ENCODE peak calls at places on chromosomes 1 and 21, in ten cellular contexts. Q, G, V, C, Y, M, X, P, O and D are unnamed samples.

GRCh38 chr1:15260418-15261154 is 13.6 kb downstream of the FHAD1 start:
- DNase-seq in Q (peak), G (no peak), V (peak), C (no peak), Y (no peak), M (no peak), X (peak), P (no peak), O (no peak), D (no peak)

GRCh38 chr21:44299458-44300261 is at the start of gene PFKL:
- DNase-seq in Q (peak), G (peak), V (peak), C (peak), Y (no peak), M (peak), X (peak), P (peak), O (peak), D (peak)

GRCh38 chr1:206507395-206508129 is at the start of gene RASSF5:
- DNase-seq in Q (peak), G (peak), V (peak), C (peak), Y (no peak), M (peak), X (peak), P (peak), O (peak), D (peak)

GRCh38 chr1:31860576-31860975 is 44.8 kb upstream of the SPOCD1 start:
- DNase-seq in Q (no peak), G (no peak), V (no peak), C (no peak), Y (no peak), M (no peak), X (no peak), P (no peak), O (no peak), D (no peak)

GRCh38 chr1:224245188-224245587 is 62.1 kb downstream of the DEGS1 start:
- DNase-seq in Q (peak), G (no peak), V (peak), C (no peak), Y (no peak), M (no peak), X (no peak), P (peak), O (no peak), D (peak)

GRCh38 chr1:171869097-171869496 is 27.8 kb downstream of the DNM3 start:
- DNase-seq in Q (no peak), G (no peak), V (peak), C (no peak), Y (peak), M (no peak), X (no peak), P (no peak), O (peak), D (no peak)

GRCh38 chr1:58064281-58064680 is 482.2 kb downstream of the OMA1 start:
- DNase-seq in Q (no peak), G (no peak), V (no peak), C (no peak), Y (no peak), M (peak), X (no peak), P (no peak), O (no peak), D (no peak)

GRCh38 chr1:229596961-229597699 is 28.8 kb downstream of the TAF5L start:
- DNase-seq in Q (peak), G (no peak), V (peak), C (no peak), Y (no peak), M (no peak), X (no peak), P (peak), O (no peak), D (no peak)

GRCh38 chr1:97160796-97161195 is 439.2 kb downstream of the PTBP2 start:
- DNase-seq in Q (peak), G (no peak), V (peak), C (no peak), Y (peak), M (no peak), X (no peak), P (no peak), O (peak), D (no peak)

GRCh38 chr1:226763741-226764264 is 24.7 kb upstream of the ITPKB start:
- DNase-seq in Q (peak), G (no peak), V (peak), C (no peak), Y (no peak), M (peak), X (no peak), P (no peak), O (peak), D (no peak)

DNA sequence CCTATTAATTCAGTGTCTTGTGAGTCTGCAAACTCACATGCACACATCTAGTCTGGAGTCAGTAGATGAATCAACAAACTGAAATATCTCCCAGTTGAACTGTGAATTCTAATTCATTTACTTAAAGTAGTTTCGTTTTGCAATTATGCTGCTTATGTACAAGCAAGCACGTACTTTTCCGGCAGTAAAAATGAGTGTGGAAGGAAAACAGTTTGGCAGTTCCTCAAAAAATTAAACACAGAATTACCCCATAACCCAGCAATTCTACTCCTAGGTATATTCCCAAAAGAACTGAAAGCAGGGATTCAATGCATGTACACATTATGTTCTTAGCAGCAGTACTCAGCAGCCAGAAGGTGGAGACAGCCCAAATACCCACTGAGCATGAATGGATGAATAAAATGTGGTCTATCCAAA is 49.3 kb downstream of the GNB1 start:
- DNase-seq in Q (peak), G (no peak), V (no peak), C (no peak), Y (no peak), M (no peak), X (no peak), P (no peak), O (no peak), D (no peak)
- TF ChIP-seq CTCF in Q (peak), G (no peak), V (no peak), C (no peak), Y (peak), M (no peak), X (no peak), P (no peak), O (peak), D (no peak)

GRCh38 chr1:7000720-7001119 is 215.5 kb downstream of the CAMTA1 start:
- DNase-seq in Q (no peak), G (no peak), V (no peak), C (no peak), Y (no peak), M (no peak), X (no peak), P (no peak), O (no peak), D (no peak)

GRCh38 chr1:6996371-6996770 is 211.1 kb downstream of the CAMTA1 start:
- DNase-seq in Q (no peak), G (no peak), V (no peak), C (no peak), Y (no peak), M (no peak), X (no peak), P (no peak), O (no peak), D (no peak)

GRCh38 chr1:6995789-6996188 is 210.5 kb downstream of the CAMTA1 start:
- DNase-seq in Q (no peak), G (no peak), V (no peak), C (no peak), Y (no peak), M (no peak), X (no peak), P (no peak), O (no peak), D (no peak)

GRCh38 chr1:6999826-7000225 is 214.6 kb downstream of the CAMTA1 start:
- DNase-seq in Q (no peak), G (no peak), V (no peak), C (no peak), Y (no peak), M (no peak), X (no peak), P (no peak), O (no peak), D (no peak)

GRCh38 chr1:6998267-6998666 is 213.0 kb downstream of the CAMTA1 start:
- DNase-seq in Q (no peak), G (no peak), V (no peak), C (no peak), Y (no peak), M (peak), X (no peak), P (no peak), O (no peak), D (no peak)
- TF ChIP-seq CTCF in Q (no peak), G (no peak), V (no peak), C (no peak), Y (no peak), M (peak), X (no peak), P (no peak), O (no peak), D (no peak)

DNA sequence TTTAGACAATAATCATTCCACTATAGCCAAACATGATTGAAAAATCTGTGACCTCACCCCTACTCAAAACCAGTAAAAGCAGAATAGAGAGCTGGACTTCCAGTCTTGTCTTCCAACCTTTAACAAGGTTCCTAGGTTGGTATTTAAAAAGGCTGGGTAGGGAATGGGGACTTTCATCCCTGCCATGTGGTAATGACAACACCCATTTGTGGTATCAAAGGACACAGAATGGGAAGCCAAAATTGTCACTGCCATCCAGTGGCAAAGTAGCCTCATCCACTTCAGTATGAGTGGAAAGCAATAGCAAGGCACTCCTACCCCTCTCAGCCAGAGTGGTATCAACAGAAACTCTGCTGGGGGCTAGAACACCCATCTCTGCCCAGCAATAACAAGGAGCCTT is 33.9 kb downstream of the UCHL5 start:
- DNase-seq in Q (no peak), G (no peak), V (no peak), C (no peak), Y (no peak), M (no peak), X (no peak), P (no peak), O (no peak), D (no peak)
- TF ChIP-seq CTCF in Q (no peak), G (no peak), V (no peak), C (no peak), Y (no peak), M (no peak), X (no peak), P (no peak), O (no peak), D (no peak)

GRCh38 chr1:182672487-182672836 is 11.9 kb downstream of the RGS8 start:
- DNase-seq in Q (no peak), G (no peak), V (no peak), C (no peak), Y (no peak), M (no peak), X (no peak), P (no peak), O (no peak), D (no peak)
- TF ChIP-seq CTCF in Q (no peak), G (no peak), V (no peak), C (no peak), Y (no peak), M (no peak), X (no peak), P (no peak), O (no peak), D (no peak)

DNA sequence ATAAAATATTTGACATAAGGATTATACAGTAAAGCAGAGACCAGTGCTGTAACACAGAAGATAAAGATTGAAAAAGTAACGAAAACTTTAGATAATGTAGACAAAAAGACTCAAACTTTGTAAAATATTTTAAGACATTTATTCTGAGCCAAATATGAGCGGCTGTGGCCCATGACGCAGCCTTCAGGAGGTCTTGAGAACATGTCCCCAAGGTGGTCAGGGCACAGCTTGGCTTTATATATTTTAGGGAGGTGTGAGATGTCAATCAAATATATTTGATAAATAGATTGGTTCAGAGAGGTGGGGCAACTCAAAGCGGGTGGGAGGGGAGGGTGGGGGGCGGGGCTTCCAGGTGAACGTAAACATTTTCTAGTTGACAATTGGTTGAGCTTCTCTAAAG is 81.2 kb downstream of the WDR4 start:
- DNase-seq in Q (no peak), G (no peak), V (no peak), C (no peak), Y (no peak), M (no peak), X (no peak), P (no peak), O (no peak), D (no peak)
- TF ChIP-seq CTCF in Q (no peak), G (no peak), V (no peak), C (no peak), Y (no peak), M (no peak), X (no peak), P (no peak), O (no peak), D (no peak)

DNA sequence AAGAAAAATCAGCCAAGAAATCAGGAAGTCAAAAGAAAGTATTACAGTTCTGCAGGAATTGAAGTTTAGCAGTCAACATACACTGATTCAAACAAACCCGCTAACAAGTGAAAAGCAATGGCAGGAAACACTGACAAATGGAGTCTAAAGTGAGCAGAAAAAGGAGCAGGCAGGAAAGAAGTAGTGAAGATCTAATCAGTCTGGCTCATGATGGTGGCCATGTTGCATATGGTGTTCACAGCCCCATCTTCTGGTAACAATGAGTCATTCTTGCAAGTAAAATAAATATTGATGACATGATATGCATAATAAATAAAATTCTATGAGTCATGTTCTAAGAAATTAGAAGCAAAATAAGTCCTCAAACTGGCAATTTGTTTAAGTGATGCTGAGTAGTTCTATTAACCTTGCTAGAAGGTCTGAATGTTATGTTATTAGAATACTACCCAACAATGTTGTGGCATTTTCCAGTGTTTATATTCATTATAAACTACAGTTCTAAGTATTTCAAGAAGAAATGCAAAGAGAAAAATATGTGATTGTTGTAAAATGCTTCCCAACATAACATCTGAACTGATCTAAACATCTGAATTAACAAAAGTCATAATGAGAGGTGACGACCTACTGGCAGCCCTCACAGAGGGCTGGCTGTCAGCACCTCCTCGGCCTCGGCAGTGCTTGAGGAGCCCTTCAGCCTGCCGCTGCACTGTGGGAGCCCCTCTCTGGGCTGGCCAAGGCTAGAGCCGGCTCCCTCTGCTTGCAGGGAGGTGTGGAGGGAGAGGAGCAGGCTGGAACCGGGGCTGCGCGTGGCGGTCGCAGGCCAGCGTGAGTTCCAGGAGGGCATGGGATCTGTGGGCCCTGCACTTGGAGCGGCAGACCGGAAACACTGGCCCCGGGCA is 5.7 kb upstream of the ACBD6 start:
- DNase-seq in Q (peak), G (no peak), V (peak), C (no peak), Y (no peak), M (no peak), X (no peak), P (no peak), O (peak), D (no peak)
- TF ChIP-seq CTCF in Q (no peak), G (no peak), V (no peak), C (no peak), Y (no peak), M (no peak), X (no peak), P (no peak), O (no peak), D (no peak)

GRCh38 chr1:208167229-208167869 is 76.8 kb downstream of the PLXNA2 start:
- DNase-seq in Q (no peak), G (no peak), V (no peak), C (no peak), Y (no peak), M (no peak), X (no peak), P (no peak), O (no peak), D (no peak)
- TF ChIP-seq CTCF in Q (no peak), G (no peak), V (no peak), C (no peak), Y (no peak), M (peak), X (no peak), P (no peak), O (no peak), D (no peak)

GRCh38 chr1:4178501-4178900 is 278.4 kb upstream of the C1orf174 start:
- DNase-seq in Q (no peak), G (no peak), V (no peak), C (no peak), Y (no peak), M (no peak), X (no peak), P (no peak), O (no peak), D (no peak)
- TF ChIP-seq CTCF in Q (no peak), G (no peak), V (no peak), C (no peak), Y (no peak), M (peak), X (no peak), P (no peak), O (no peak), D (no peak)

GRCh38 chr21:34947122-34947534 is 102.0 kb downstream of the RUNX1 start:
- DNase-seq in Q (no peak), G (no peak), V (no peak), C (no peak), Y (no peak), M (no peak), X (no peak), P (no peak), O (no peak), D (no peak)

GRCh38 chr21:34942911-34943310 is 106.2 kb downstream of the RUNX1 start:
- DNase-seq in Q (no peak), G (no peak), V (no peak), C (no peak), Y (no peak), M (no peak), X (no peak), P (no peak), O (no peak), D (no peak)

GRCh38 chr21:34946385-34947121 is 102.5 kb downstream of the RUNX1 start:
- DNase-seq in Q (no peak), G (no peak), V (no peak), C (no peak), Y (no peak), M (no peak), X (no peak), P (no peak), O (no peak), D (no peak)

GRCh38 chr21:34945288-34945687 is 103.8 kb downstream of the RUNX1 start:
- DNase-seq in Q (no peak), G (no peak), V (no peak), C (no peak), Y (no peak), M (no peak), X (no peak), P (no peak), O (no peak), D (no peak)

DNA sequence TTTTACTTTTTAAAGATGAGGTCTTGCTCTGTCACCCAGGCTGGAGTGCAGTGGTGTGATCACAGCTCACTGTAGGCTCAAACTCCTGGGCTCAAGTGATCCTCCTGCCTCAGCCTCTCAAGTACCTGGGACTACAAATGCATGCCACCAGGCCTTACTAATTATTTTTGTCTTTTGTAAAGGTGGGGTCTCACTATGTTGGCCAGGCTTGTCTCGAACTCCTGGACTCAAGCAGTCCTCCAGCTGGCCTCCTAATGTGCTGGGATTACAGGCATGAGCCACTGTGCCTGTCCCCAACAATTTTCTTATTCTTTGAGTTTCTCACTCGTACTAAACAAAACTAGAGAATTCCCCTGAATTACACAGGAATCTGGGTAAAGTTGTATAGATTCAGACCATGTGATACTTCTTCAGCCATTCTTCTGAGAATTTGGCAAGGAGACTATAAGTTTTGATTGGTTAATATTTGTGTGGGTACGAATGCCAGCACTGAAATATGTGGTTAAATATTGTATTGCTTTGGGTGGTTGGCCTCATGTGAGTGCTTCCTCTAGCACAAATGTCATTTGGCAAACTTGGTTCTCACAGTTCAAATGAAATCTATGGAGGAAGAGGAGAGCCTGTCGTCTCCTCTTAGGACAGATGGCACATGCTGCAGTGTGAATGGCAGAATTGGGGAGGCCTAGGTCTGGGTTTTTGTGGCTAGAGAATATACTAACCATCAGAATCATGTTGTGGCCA is 104.9 kb downstream of the RUNX1 start:
- DNase-seq in Q (no peak), G (no peak), V (no peak), C (no peak), Y (no peak), M (no peak), X (no peak), P (no peak), O (no peak), D (no peak)
- TF ChIP-seq CTCF in Q (no peak), G (no peak), V (no peak), C (no peak), Y (no peak), M (no peak), X (no peak), P (no peak), O (no peak), D (no peak)